ENCODE peak calls at places on chromosome 2, in six cellular contexts. M, U, H, Z, Y and E are unnamed samples.

GRCh38 chr2:173122936-173123335 is 47.3 kb downstream of the MAP3K20 start:
- DNase-seq in M (no peak), Y (no peak), H (no peak), U (no peak), Z (peak; percentile 41), E (no peak)

GRCh38 chr2:98726172-98726725 is 4.7 kb downstream of the MGAT4A start:
- DNase-seq in M (no peak), Y (no peak), Z (no peak), H (no peak), U (no peak), E (no peak)

GRCh38 chr2:78417355-78417754 is 608.1 kb upstream of the REG3G start:
- DNase-seq in M (no peak), H (peak; percentile 3), U (no peak), Z (no peak), Y (peak; percentile 36), E (no peak)

GRCh38 chr2:218645126-218645525 is 14.3 kb downstream of the ZNF142 start:
- DNase-seq in Y (peak; percentile 70), U (no peak), Z (peak; percentile 69), M (no peak), H (no peak), E (no peak)

GRCh38 chr2:222305510-222306392 is 7.0 kb upstream of the PAX3 start:
- DNase-seq in M (no peak), Z (no peak), U (no peak), Y (peak; percentile 71), H (no peak), E (no peak)

GRCh38 chr2:60271718-60272117 is 281.7 kb downstream of the BCL11A start:
- DNase-seq in Y (no peak), U (no peak), M (no peak), Z (no peak), H (no peak), E (no peak)

GRCh38 chr2:58574873-58575272 is 333.7 kb upstream of the FANCL start:
- DNase-seq in Y (no peak), M (no peak), H (no peak), Z (no peak), U (no peak), E (no peak)

GRCh38 chr2:116510117-116510671 is 1304.3 kb upstream of the DDX18 start:
- DNase-seq in Z (peak; percentile 3), U (no peak), H (peak; percentile 71), Y (no peak), M (no peak), E (no peak)

GRCh38 chr2:146666336-146666735 is 1178.5 kb upstream of the ACVR2A start:
- DNase-seq in H (no peak), Z (no peak), U (no peak), Y (no peak), M (no peak), E (no peak)

GRCh38 chr2:76296400-76296799 is 585.7 kb upstream of the GCFC2 start:
- DNase-seq in M (no peak), H (no peak), U (no peak), Z (no peak), Y (no peak), E (no peak)

GRCh38 chr2:99066602-99067001 is 74.9 kb upstream of the C2orf15 start:
- DNase-seq in Y (peak; percentile 43), Z (peak; percentile 83), M (no peak), U (no peak), H (peak; percentile 50), E (no peak)

GRCh38 chr2:65374555-65374954 is 57.8 kb downstream of the SPRED2 start:
- DNase-seq in U (no peak), M (no peak), H (no peak), Z (no peak), Y (no peak), E (no peak)

GRCh38 chr2:216491757-216492635 is 6.6 kb upstream of the RPL37A start:
- DNase-seq in U (no peak), M (no peak), H (no peak), Z (no peak), Y (no peak), E (no peak)